ENCODE peak calls at places on chromosomes 7 and 10, in four cellular contexts. N is HCT116, F is endothelial cell of umbilical vein, E is GM12878. A is an unnamed sample.

GRCh38 chr7:1413936-1414639 is 45.2 kb downstream of the MICALL2 start:
- DNase-seq in N (no peak), E (no peak), F (no peak), A (no peak)

GRCh38 chr7:131231381-131232220 is 96.1 kb upstream of the MKLN1 start:
- DNase-seq in N (no peak), E (peak; percentile 82), F (no peak), A (no peak)

GRCh38 chr7:118153551-118154177 is 30.3 kb upstream of the LSM8 start:
- DNase-seq in E (no peak), F (peak; percentile 57), N (peak; percentile 28), A (peak; percentile 54)

GRCh38 chr10:15719062-15719898 is 442 bp downstream of the ITGA8 start:
- DNase-seq in F (peak; percentile 20), E (no peak), N (no peak), A (peak; percentile 61)

GRCh38 chr10:30493609-30494530 is 59.9 kb downstream of the MAP3K8 start:
- DNase-seq in E (no peak), N (no peak), F (no peak), A (no peak)

GRCh38 chr7:42997611-42998010 is 65.4 kb downstream of the MRPL32 start:
- DNase-seq in E (no peak), F (no peak), N (no peak), A (no peak)

GRCh38 chr7:14184292-14184864 is 194.9 kb upstream of the ETV1 start:
- DNase-seq in F (no peak), N (no peak), E (no peak), A (peak; percentile 24)

GRCh38 chr10:59299933-59300332 is 62.4 kb downstream of the FAM13C start:
- DNase-seq in E (no peak), F (no peak), N (no peak), A (no peak)

GRCh38 chr7:14596421-14596820 is 306.1 kb downstream of the DGKB start:
- DNase-seq in E (no peak), N (no peak), F (no peak), A (no peak)

GRCh38 chr7:55887786-55888185 is 530 bp downstream of the ZNF713 start:
- DNase-seq in E (no peak), F (no peak), N (no peak), A (no peak)

DNA sequence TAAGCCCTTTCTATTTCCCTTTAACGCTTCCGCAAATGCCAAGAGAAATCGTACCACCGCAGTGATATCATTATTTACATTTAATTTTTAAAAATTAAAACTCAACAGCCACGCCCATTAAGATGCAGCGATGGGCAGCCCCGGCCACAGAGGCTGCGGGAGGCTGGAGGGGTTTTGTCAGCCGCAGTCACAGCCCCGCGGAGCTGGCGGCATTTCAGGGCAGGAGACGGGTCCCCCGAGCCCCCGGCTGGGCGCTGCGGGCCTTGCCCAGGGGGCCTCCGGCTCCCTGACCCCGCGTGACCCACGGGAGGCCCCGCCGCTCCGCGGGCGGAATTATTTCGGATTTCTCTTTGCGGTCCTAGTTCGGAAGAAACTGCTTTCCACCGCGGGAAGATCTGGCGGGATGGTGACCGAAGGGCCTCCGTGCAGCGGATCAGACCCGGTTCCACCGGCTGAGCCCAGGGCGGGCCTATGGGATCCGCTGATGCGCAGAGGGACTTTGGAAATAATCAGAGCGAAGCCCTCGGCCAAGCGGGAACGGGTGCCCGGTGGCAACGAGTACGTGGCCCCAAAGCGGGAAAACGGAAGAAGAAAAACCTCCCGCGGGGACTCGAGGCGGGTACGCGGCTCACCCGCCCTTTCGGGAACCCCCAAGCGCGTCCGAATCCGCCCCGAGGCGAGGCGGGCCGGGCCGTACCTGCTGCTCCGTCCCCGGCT is 1.9 kb downstream of the NKX6-2 start:
- DNase-seq in E (no peak), F (no peak), N (no peak), A (peak; percentile 42)
- TF ChIP-seq EZH2 in E (no peak), F (peak; percentile 86), N (no peak), A (peak; percentile 93)

GRCh38 chr10:84008878-84009277 is 130.4 kb upstream of the GHITM start:
- DNase-seq in F (peak; percentile 18), E (no peak), N (peak; percentile 21), A (peak; percentile 67)
- TF ChIP-seq CTCF in F (peak; percentile 77), E (peak; percentile 88), N (peak; percentile 25), A (peak; percentile 96)

DNA sequence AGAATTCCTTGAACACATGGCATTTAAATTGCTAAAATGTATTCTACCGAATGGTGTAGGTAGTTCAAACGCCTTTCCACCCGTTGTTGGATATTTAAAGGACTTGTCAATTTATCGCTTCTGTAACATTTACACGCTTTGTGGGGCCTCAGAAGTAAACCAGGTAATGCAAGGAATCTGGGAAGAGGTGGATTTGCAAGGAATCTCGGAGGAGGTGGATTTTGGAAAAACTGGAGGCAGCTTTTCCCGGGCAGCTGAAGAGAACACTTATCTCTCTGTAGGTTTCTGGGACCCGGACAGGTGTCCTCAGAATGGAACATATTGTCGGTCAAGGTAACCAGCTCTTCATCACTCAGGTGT is 592 bp upstream of the MAPK8 start:
- DNase-seq in N (no peak), E (no peak), F (peak; percentile 11), A (no peak)
- H3K9ac ChIP-seq in N (peak overlapping the region; percentile 18), E (peak overlapping the region; percentile 31), F (no peak overlapping the region), A (no peak overlapping the region)

GRCh38 chr10:6145979-6146432 is 56.7 kb upstream of the PFKFB3 start:
- DNase-seq in N (no peak), E (no peak), F (no peak), A (no peak)

GRCh38 chr10:6146921-6147320 is 55.8 kb upstream of the PFKFB3 start:
- DNase-seq in E (no peak), F (no peak), N (no peak), A (no peak)

GRCh38 chr10:6143128-6143527 is 54.3 kb downstream of the RBM17 start:
- DNase-seq in F (no peak), N (no peak), E (no peak), A (no peak)

GRCh38 chr10:6144609-6145413 is 56.0 kb downstream of the RBM17 start:
- DNase-seq in N (peak; percentile 48), F (peak; percentile 84), E (no peak), A (peak; percentile 83)

GRCh38 chr10:6145414-6145978 is 56.7 kb downstream of the RBM17 start:
- DNase-seq in N (no peak), E (no peak), F (no peak), A (peak; percentile 81)
- TF ChIP-seq EZH2 in N (no peak), E (no peak), F (no peak), A (no peak)

GRCh38 chr7:132251327-132251659 is 325.0 kb downstream of the PLXNA4 start:
- DNase-seq in N (no peak), E (no peak), F (no peak), A (peak; percentile 60)

GRCh38 chr7:132247995-132248618 is 328.2 kb downstream of the PLXNA4 start:
- DNase-seq in E (no peak), F (no peak), N (no peak), A (no peak)

GRCh38 chr7:132248841-132249590 is 327.3 kb downstream of the PLXNA4 start:
- DNase-seq in E (no peak), F (no peak), N (no peak), A (no peak)

GRCh38 chr7:132250480-132251326 is 325.6 kb downstream of the PLXNA4 start:
- DNase-seq in F (no peak), N (no peak), E (no peak), A (peak; percentile 29)

DNA sequence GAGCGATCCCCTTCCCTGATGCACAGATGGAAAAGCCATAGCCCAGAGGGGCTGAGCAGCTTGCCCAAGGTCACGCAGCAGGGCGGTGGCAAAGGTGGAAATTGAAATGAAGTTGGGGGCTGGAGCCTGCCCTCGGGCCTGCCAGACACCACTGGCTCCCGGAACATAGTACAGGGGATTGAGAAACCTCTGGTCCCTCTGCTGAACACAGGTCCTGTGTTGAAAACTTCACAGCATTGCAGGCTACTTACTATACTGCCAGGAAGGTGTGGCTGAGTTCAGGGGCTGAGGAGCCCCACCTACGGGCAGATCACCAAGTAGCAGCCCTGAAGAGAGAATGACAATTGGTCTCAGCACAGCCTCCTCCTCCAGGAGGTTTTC is 326.7 kb downstream of the PLXNA4 start:
- DNase-seq in E (no peak), N (no peak), F (no peak), A (peak; percentile 69)
- TF ChIP-seq CTCF in E (peak; percentile 7), N (no peak), F (peak; percentile 6), A (peak; percentile 64)

GRCh38 chr7:99561735-99562051 is 3.3 kb downstream of the ZNF655 start:
- DNase-seq in F (no peak), N (no peak), E (no peak), A (no peak)

GRCh38 chr7:99560834-99561734 is 2.6 kb downstream of the ZNF655 start:
- DNase-seq in E (no peak), F (no peak), N (no peak), A (no peak)

GRCh38 chr7:99563650-99564049 is 5.2 kb downstream of the ZNF655 start:
- DNase-seq in F (no peak), N (no peak), E (no peak), A (no peak)

GRCh38 chr7:99562832-99563231 is 4.4 kb downstream of the ZNF655 start:
- DNase-seq in E (no peak), N (peak; percentile 96), F (peak; percentile 69), A (no peak)

GRCh38 chr7:99562114-99562784 is 3.8 kb downstream of the ZNF655 start:
- DNase-seq in N (no peak), F (no peak), E (no peak), A (no peak)
- H3K9ac ChIP-seq in N (peak overlapping the region; percentile 38), F (no peak overlapping the region), E (no peak overlapping the region), A (peak overlapping the region; percentile 21)